ENCODE peak calls at places on chromosomes 4 and X, in seven cellular contexts. U is Daoy; S is effector memory CD4-positive, alpha-beta T cell; C is AG10803; V is activated effector memory CD4-positive, alpha-beta T cell treated with Interleukin-2 at 50 U/mL for 16 hours; O is hepatocyte; W is HFF-Myc. I is an unnamed sample.
A peak's percentile ranks its signal among the peaks of the same experiment; 100 is the strongest.

GRCh38 chr4:37481547-37482129 is 204.5 kb downstream of the RELL1 start:
- DNase-seq in U (no peak), S (no peak), C (no peak), V (no peak), O (no peak), W (no peak), I (no peak)

GRCh38 chr4:57055873-57056272 is 54.3 kb downstream of the IGFBP7 start:
- DNase-seq in U (no peak), S (no peak), C (no peak), V (no peak), O (no peak), W (no peak), I (no peak)

GRCh38 chr4:183396187-183396738 is 48.2 kb upstream of the CDKN2AIP start:
- DNase-seq in U (no peak), S (no peak), C (no peak), V (no peak), O (no peak), W (no peak), I (no peak)

GRCh38 chrX:57519578-57520118 is 72.2 kb upstream of the ZXDB start:
- DNase-seq in U (no peak), S (no peak), C (no peak), V (no peak), O (no peak), W (no peak), I (no peak)

GRCh38 chr4:100986360-100986868 is 360.9 kb downstream of the PPP3CA start:
- DNase-seq in U (peak; percentile 6), S (no peak), C (no peak), V (no peak), O (peak; percentile 21), W (no peak), I (no peak)

GRCh38 chr4:64883087-64883926 is 474.1 kb upstream of the TECRL start:
- DNase-seq in U (no peak), S (no peak), C (no peak), V (no peak), O (no peak), W (no peak), I (no peak)

GRCh38 chr4:129140521-129140920 is 44.6 kb downstream of the C4orf33 start:
- DNase-seq in U (no peak), S (no peak), C (no peak), V (no peak), O (no peak), W (no peak), I (no peak)

GRCh38 chr4:2281575-2282343 is 19.9 kb upstream of the MXD4 start:
- DNase-seq in U (no peak), S (peak; percentile 81), C (no peak), V (peak; percentile 73), O (no peak), W (no peak), I (peak; percentile 79)

GRCh38 chrX:134144231-134144630 is 92.8 kb upstream of the CCDC160 start:
- DNase-seq in U (no peak), S (no peak), C (no peak), V (no peak), O (no peak), W (no peak), I (no peak)

I was measured in natural killer cell.